ENCODE peak calls at places on chromosome 3, in seven cellular contexts. B is heart left ventricle, O is sigmoid colon, A is endothelial cell of umbilical vein, D is esophagus squamous epithelium, F is A549, L is tibial nerve. Q is an unnamed sample.

GRCh38 chr3:31724681-31725080 is 192.0 kb downstream of the STT3B start:
- DNase-seq in D (no peak), B (no peak), O (no peak), L (no peak), F (peak), A (no peak), Q (no peak)

GRCh38 chr3:172705166-172705565 is 5.7 kb downstream of the NCEH1 start:
- DNase-seq in L (no peak), D (no peak), B (no peak), A (no peak), O (no peak), F (no peak), Q (no peak)

GRCh38 chr3:78879516-78879860 is 888.3 kb downstream of the ROBO1 start:
- DNase-seq in L (no peak), A (no peak), F (no peak), D (no peak), O (no peak), B (no peak), Q (no peak)

GRCh38 chr3:42686832-42687650 is 1.7 kb downstream of the KLHL40 start:
- DNase-seq in A (no peak), B (no peak), L (no peak), D (no peak), F (no peak), O (peak), Q (no peak)

GRCh38 chr3:50605901-50606326 is 5.7 kb downstream of the CISH start:
- DNase-seq in B (peak), F (no peak), D (no peak), O (no peak), L (no peak), A (no peak), Q (no peak)

GRCh38 chr3:72137865-72138861 is 353.2 kb upstream of the PROK2 start:
- DNase-seq in F (no peak), B (peak), A (no peak), D (no peak), O (no peak), L (no peak), Q (no peak)

GRCh38 chr3:31077021-31077601 is 182.7 kb upstream of the GADL1 start:
- DNase-seq in O (no peak), A (peak), F (peak), B (no peak), L (no peak), D (no peak), Q (peak)

GRCh38 chr3:32246079-32246675 is 7.7 kb downstream of the CMTM8 start:
- DNase-seq in L (no peak), D (no peak), F (no peak), A (no peak), O (no peak), B (no peak), Q (no peak)

GRCh38 chr3:134406331-134407246 is 32.3 kb upstream of the AMOTL2 start:
- DNase-seq in B (peak), A (peak), D (no peak), L (no peak), O (no peak), F (no peak), Q (no peak)

DNA sequence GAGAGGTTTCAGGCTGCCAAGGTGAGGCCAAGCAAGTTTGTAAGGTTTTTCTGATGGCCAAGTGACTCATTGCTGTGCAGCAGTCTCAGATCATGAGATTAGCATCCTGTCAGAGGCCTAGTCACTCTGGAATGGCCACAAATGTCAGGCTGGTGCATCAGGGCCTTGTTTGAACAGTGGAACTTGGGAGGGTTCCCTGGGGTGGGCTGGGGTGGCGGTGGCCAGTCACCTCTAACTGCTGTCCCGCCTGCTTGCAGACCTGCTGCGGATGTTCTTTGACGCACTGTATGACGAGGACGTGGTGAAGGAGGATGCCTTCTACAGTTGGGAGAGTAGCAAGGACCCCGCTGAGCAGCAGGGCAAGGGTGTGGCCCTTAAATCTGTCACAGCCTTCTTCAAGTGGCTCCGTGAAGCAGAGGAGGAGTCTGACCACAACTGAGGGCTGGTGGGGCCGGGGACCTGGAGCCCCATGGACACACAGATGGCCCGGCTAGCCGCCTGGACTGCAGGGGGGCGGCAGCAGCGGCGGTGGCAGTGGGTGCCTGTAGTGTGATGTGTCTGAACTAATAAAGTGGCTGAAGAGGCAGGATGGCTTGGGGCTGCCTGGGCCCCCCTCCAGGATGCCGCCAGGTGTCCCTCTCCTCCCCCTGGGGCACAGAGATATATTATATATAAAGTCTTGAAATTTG is 2.8 kb upstream of the FAM131A start:
- DNase-seq in L (no peak), D (no peak), O (no peak), B (no peak), F (peak), A (peak), Q (peak)
- TF ChIP-seq POLR2A in L (no peak), D (no peak), O (no peak), B (no peak), F (no peak), A (no peak), Q (no peak)

DNA sequence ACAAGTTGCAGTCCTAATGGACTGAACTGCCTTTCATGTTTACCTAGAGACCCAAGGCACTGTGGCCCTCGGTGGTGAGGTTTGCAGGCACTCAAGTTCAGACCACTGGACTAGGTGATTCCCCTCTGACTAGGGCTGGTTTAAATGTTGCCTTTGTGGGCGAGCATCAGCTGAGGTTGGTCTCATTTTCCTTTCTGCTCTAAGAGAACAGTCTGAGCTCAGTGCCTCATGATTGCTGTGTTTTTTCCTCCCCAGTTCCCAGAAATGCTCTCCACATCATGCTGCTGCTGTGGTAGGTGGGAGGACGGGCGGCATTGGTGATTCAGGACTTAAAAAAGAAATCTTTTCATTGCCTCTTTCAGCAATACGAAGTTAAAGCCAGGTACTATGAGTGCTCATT is 237.2 kb downstream of the MBNL1 start:
- DNase-seq in A (no peak), O (no peak), L (no peak), F (no peak), D (no peak), B (no peak), Q (no peak)
- TF ChIP-seq POLR2A in A (no peak), O (no peak), L (no peak), F (no peak), D (no peak), B (no peak), Q (no peak)

GRCh38 chr3:8879347-8879944 is 83.8 kb downstream of the RAD18 start:
- DNase-seq in B (no peak), L (no peak), O (no peak), A (no peak), D (no peak), F (no peak), Q (no peak)

GRCh38 chr3:8885806-8886205 is 77.5 kb downstream of the RAD18 start:
- DNase-seq in F (no peak), L (no peak), O (no peak), D (no peak), B (no peak), A (no peak), Q (no peak)

GRCh38 chr3:8884630-8885290 is 78.5 kb downstream of the RAD18 start:
- DNase-seq in O (no peak), B (no peak), L (no peak), D (no peak), A (no peak), F (no peak), Q (no peak)

GRCh38 chr3:8882617-8883016 is 80.7 kb downstream of the RAD18 start:
- DNase-seq in D (no peak), O (no peak), L (no peak), F (no peak), A (no peak), B (no peak), Q (no peak)

GRCh38 chr3:8882171-8882593 is 81.1 kb downstream of the RAD18 start:
- DNase-seq in A (no peak), F (no peak), O (no peak), B (no peak), L (no peak), D (no peak), Q (no peak)
- TF ChIP-seq POLR2A in A (no peak), F (no peak), O (no peak), B (no peak), L (no peak), D (no peak), Q (no peak)

GRCh38 chr3:187737401-187738088 is 7.7 kb downstream of the BCL6 start:
- DNase-seq in B (peak), L (peak), F (no peak), D (no peak), O (peak), A (peak), Q (no peak)

GRCh38 chr3:187739125-187739560 is 6.1 kb downstream of the BCL6 start:
- DNase-seq in A (no peak), L (no peak), F (no peak), D (no peak), B (no peak), O (no peak), Q (no peak)

GRCh38 chr3:187738089-187738399 is 7.2 kb downstream of the BCL6 start:
- DNase-seq in A (no peak), F (no peak), L (no peak), B (no peak), O (no peak), D (no peak), Q (no peak)

GRCh38 chr3:187739561-187740445 is 5.5 kb downstream of the BCL6 start:
- DNase-seq in F (peak), A (peak), O (peak), L (peak), D (peak), B (peak), Q (no peak)

DNA sequence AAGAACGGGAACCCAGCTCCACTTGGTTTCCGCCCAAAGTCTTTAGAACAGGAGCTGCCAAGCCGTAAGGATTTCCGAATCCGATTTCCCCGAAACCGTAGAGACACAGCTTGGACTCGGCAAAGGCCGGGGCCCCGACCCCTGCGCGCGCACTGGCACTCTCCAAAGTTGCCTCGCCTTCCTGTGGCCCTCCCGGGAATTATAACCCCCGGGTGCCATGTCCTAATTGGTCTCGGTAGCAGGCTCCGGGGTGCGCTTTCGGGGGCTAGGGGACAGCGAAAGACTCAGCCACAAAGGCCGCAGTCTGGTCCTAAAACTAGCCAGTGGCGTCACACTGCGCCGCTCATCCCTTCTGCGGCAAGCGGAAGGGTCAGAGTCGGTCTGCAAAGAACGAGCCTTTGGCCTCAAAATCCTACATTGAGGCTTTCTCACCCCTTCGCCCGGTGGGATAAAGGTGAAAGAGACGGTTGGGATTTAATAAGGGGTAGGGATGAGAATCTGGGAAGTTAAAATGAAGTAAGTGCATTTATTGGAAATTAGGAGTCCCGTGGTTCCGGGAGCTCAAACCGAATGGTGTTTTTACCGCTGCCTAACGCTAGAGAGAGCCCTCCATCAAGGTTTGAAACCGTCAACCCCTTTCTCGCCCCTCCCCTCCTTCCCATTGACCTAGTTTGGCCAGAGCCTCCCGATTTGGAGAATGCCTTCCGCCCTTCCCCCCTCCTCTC is 6.7 kb downstream of the BCL6 start:
- DNase-seq in D (peak), B (peak), L (peak), A (peak), O (peak), F (peak), Q (peak)
- TF ChIP-seq POLR2A in D (no peak), B (no peak), L (no peak), A (no peak), O (peak), F (peak), Q (no peak)

GRCh38 chr3:16900779-16901440 is 16.2 kb downstream of the PLCL2 start:
- DNase-seq in A (no peak), D (no peak), F (no peak), B (no peak), O (no peak), L (no peak), Q (no peak)
- TF ChIP-seq POLR2A in A (no peak), D (no peak), F (no peak), B (no peak), O (no peak), L (no peak), Q (no peak)

Q was measured in H54.